ENCODE peak calls at places on chromosomes 13 and 19, in five cellular contexts. O is NAMALWA, Y is DMS53, L is DMS153, B is NCI-H510A treated with DMSO at 0.1 percent for 48 hours. F is an unnamed sample.

GRCh38 chr13:60679131-60679530 is 282.1 kb downstream of the TDRD3 start:
- DNase-seq in B (no peak), O (no peak), L (no peak), Y (no peak), F (no peak)

GRCh38 chr13:69796256-69796655 is 311.4 kb upstream of the ATXN8OS start:
- DNase-seq in B (no peak), L (peak), Y (peak), O (no peak), F (no peak)

GRCh38 chr19:19575411-19575810 is 37.3 kb downstream of the CILP2 start:
- DNase-seq in B (no peak), L (no peak), O (no peak), Y (no peak), F (no peak)

GRCh38 chr13:73835138-73835721 is 299.0 kb downstream of the KLF12 start:
- DNase-seq in Y (peak), B (no peak), L (peak), O (peak), F (no peak)

GRCh38 chr13:34657716-34658115 is 284.4 kb upstream of the NBEA start:
- DNase-seq in B (no peak), Y (no peak), L (no peak), O (no peak), F (no peak)

GRCh38 chr13:48949566-48950506 is 25.9 kb upstream of the FNDC3A start:
- DNase-seq in B (no peak), L (no peak), O (no peak), Y (no peak), F (no peak)

GRCh38 chr19:31260171-31260933 is 88.9 kb downstream of the TSHZ3 start:
- DNase-seq in Y (no peak), B (no peak), O (no peak), L (no peak), F (no peak)

GRCh38 chr19:39986643-39987042 is 10.2 kb upstream of the ZNF546 start:
- DNase-seq in B (no peak), Y (no peak), O (no peak), L (no peak), F (no peak)